ENCODE peak calls at places on chromosome 10, in seven cellular contexts. I is GM10248, D is ovary, P is MM.1S, O is heart left ventricle, J is transverse colon, B is fibroblast of the aortic adventitia. U is an unnamed sample.

GRCh38 chr10:16950686-16951681 is 133.8 kb upstream of the RSU1 start:
- DNase-seq in I (no peak), D (no peak), P (no peak), O (no peak), J (no peak), B (peak), U (no peak)

GRCh38 chr10:24723386-24723787 is 300 bp downstream of the ARHGAP21 start:
- DNase-seq in I (peak), D (peak), P (peak), O (peak), J (peak), B (no peak), U (peak)

GRCh38 chr10:59674211-59674836 is 35.3 kb downstream of the SLC16A9 start:
- DNase-seq in I (no peak), D (no peak), P (no peak), O (no peak), J (peak), B (peak), U (no peak)

GRCh38 chr10:3631709-3632330 is 153.2 kb downstream of the KLF6 start:
- DNase-seq in I (no peak), D (no peak), P (no peak), O (no peak), J (no peak), B (peak), U (no peak)

GRCh38 chr10:47025253-47025539 is 114.0 kb downstream of the PTPN20 start:
- DNase-seq in I (no peak), D (no peak), P (no peak), O (peak), J (no peak), B (no peak), U (peak)

GRCh38 chr10:4129866-4130455 is 345.0 kb upstream of the KLF6 start:
- DNase-seq in I (no peak), D (no peak), P (no peak), O (no peak), J (no peak), B (no peak), U (no peak)

GRCh38 chr10:99917963-99918825 is 91.6 kb downstream of the DNMBP start:
- DNase-seq in I (no peak), D (peak), P (no peak), O (peak), J (peak), B (peak), U (no peak)

GRCh38 chr10:58175990-58176910 is 91.4 kb downstream of the IPMK start:
- DNase-seq in I (no peak), D (no peak), P (no peak), O (no peak), J (no peak), B (peak), U (no peak)

GRCh38 chr10:21978191-21978862 is 25.2 kb downstream of the DNAJC1 start:
- DNase-seq in I (no peak), D (no peak), P (no peak), O (no peak), J (no peak), B (peak), U (no peak)

GRCh38 chr10:119335671-119336353 is 128.4 kb downstream of the GRK5 start:
- DNase-seq in I (no peak), D (no peak), P (no peak), O (peak), J (no peak), B (no peak), U (no peak)

GRCh38 chr10:44994752-44995530 is 5.8 kb upstream of the ZNF22 start:
- DNase-seq in I (no peak), D (peak), P (no peak), O (peak), J (no peak), B (no peak), U (no peak)

GRCh38 chr10:129658673-129659072 is 191.6 kb downstream of the MGMT start:
- DNase-seq in I (no peak), D (no peak), P (no peak), O (no peak), J (no peak), B (no peak), U (no peak)

GRCh38 chr10:46555713-46556514 is 544 bp downstream of the GPRIN2 start:
- DNase-seq in I (no peak), D (peak), P (peak), O (peak), J (peak), B (no peak), U (no peak)

GRCh38 chr10:93465806-93466675 is 16.1 kb downstream of the MYOF start:
- DNase-seq in I (no peak), D (peak), P (no peak), O (peak), J (peak), B (peak), U (no peak)

GRCh38 chr10:78952686-78953085 is 116.1 kb upstream of the ZMIZ1 start:
- DNase-seq in I (no peak), D (peak), P (no peak), O (peak), J (no peak), B (peak), U (no peak)

GRCh38 chr10:8180348-8180747 is 125.9 kb downstream of the GATA3 start:
- DNase-seq in I (no peak), D (no peak), P (no peak), O (no peak), J (no peak), B (no peak), U (no peak)
- TF ChIP-seq CTCF in I (no peak), D (no peak), P (no peak), O (no peak), J (no peak), B (no peak), U (no peak)

GRCh38 chr10:7417103-7417623 is 6.3 kb upstream of the SFMBT2 start:
- DNase-seq in I (no peak), D (no peak), P (peak), O (no peak), J (no peak), B (peak), U (no peak)
- TF ChIP-seq CTCF in I (peak), D (no peak), P (peak), O (peak), J (peak), B (peak), U (peak)

GRCh38 chr10:69517271-69517848 is 55.9 kb downstream of the NEUROG3 start:
- DNase-seq in I (peak), D (no peak), P (no peak), O (no peak), J (no peak), B (no peak), U (no peak)

GRCh38 chr10:69512901-69513300 is 60.3 kb downstream of the NEUROG3 start:
- DNase-seq in I (no peak), D (no peak), P (no peak), O (no peak), J (no peak), B (peak), U (no peak)

GRCh38 chr10:69515699-69516547 is 57.3 kb downstream of the NEUROG3 start:
- DNase-seq in I (peak), D (no peak), P (peak), O (peak), J (peak), B (peak), U (peak)

GRCh38 chr10:69516548-69517195 is 56.5 kb downstream of the NEUROG3 start:
- DNase-seq in I (peak), D (no peak), P (no peak), O (no peak), J (no peak), B (no peak), U (no peak)

DNA sequence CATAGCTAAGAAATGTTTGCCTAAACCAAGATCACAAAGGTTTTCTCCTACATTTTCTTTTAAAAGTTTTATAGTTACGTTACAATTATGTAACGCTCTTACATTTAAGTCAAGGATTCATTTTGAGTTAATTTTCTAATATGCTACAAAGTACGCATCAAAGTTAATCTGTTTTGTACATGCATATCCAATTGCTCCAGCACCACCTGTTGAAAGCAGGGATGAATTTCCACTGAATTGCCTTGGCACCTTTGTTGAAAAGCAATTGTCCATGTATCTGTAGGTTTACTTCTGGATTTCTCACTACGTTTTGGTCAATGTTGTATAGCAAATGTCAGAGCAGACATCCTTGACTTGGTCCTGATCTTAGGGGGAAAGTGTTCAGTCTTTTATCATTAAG is 59.6 kb downstream of the NEUROG3 start:
- DNase-seq in I (no peak), D (no peak), P (no peak), O (no peak), J (no peak), B (no peak), U (no peak)
- TF ChIP-seq CTCF in I (no peak), D (no peak), P (no peak), O (no peak), J (no peak), B (no peak), U (no peak)

DNA sequence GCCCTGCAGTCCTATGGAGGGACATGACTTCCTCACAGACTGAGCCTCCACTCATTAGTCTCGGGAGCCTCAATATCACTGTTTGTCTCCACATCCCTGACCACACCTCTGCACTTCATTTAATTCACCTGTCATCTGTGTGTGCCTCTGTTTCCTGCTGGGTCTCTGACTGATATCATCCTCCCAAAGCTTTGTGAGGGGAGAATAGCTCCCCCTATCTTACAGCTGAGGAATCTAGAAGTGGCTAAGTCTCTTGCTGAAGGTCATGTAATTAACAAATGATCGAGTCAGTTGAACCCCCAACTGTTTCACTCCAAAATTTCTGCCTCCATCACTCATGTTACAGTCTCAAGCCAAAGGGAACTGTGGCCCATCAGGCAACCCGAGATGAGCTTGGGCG is 5.5 kb upstream of the CPXM2 start:
- DNase-seq in I (no peak), D (no peak), P (no peak), O (no peak), J (no peak), B (no peak), U (no peak)
- TF ChIP-seq CTCF in I (no peak), D (no peak), P (no peak), O (no peak), J (no peak), B (peak), U (no peak)

DNA sequence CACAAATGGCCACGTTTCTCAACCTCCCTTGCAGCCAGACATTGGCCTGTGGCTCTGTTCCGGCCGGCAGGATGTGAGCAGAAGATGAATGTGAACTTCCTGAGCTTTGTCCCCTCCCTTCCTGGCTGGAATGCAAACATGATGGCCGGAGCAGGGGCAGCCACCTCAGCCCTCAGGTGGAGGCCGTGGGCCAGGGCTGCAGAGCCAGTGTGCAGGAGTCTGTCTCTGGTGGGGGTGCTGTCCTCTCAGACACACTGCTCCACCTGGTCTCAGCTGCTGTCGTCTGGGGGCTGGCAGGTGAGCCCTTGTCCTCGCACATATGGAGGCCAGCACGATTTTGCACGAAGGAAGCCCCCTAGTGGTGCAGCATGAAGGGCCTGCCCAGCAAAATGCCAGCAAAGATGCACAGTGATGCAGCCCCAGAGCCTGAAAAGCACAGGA is 25.3 kb upstream of the PWWP2B start:
- DNase-seq in I (no peak), D (peak), P (no peak), O (no peak), J (no peak), B (no peak), U (no peak)
- TF ChIP-seq CTCF in I (peak), D (no peak), P (peak), O (no peak), J (no peak), B (peak), U (peak)

U was measured in GM13976.